ENCODE peak calls at places on chromosome 1, in eight cellular contexts. E is iris pigment epithelial cell; P is stimulated activated CD8-positive, alpha-beta memory T cell treated with anti-CD3 and anti-CD28 coated beads, Interleukin-7, amount 100 ng/mL, for 1 hour; C is fibroblast of villous mesenchyme; N is activated CD8-positive, alpha-beta T cell treated with anti-CD3 and anti-CD28 coated beads for 36 hours; U is neural crest cell; Y is HFF-Myc; L is nucleus accumbens. M is an unnamed sample.

GRCh38 chr1:244329591-244330317 is 122.0 kb downstream of the ADSS2 start:
- DNase-seq in Y (no peak), P (no peak), U (no peak), N (no peak), E (no peak), C (peak; percentile 76), L (no peak), M (no peak)

GRCh38 chr1:87867631-87868030 is 539.0 kb downstream of the LMO4 start:
- DNase-seq in C (peak; percentile 55), N (no peak), Y (peak; percentile 29), E (peak; percentile 6), U (no peak), L (no peak), P (no peak), M (no peak)

GRCh38 chr1:22607154-22607553 is 29.3 kb upstream of the C1QA start:
- DNase-seq in P (no peak), U (no peak), E (no peak), Y (no peak), N (no peak), L (no peak), C (no peak), M (peak; percentile 2)

GRCh38 chr1:241828576-241828975 is 19.4 kb upstream of the EXO1 start:
- DNase-seq in N (peak; percentile 4), L (no peak), U (no peak), Y (no peak), E (peak; percentile 43), C (no peak), P (no peak), M (peak; percentile 58)

GRCh38 chr1:1614204-1614953 is 921 bp upstream of the MIB2 start:
- DNase-seq in E (peak; percentile 95), L (peak; percentile 19), U (no peak), P (no peak), Y (no peak), C (peak; percentile 91), N (peak; percentile 86), M (peak; percentile 95)

GRCh38 chr1:91160363-91161075 is 138.7 kb upstream of the ZNF644 start:
- DNase-seq in E (no peak), L (no peak), U (no peak), P (no peak), N (no peak), C (no peak), Y (no peak), M (no peak)

GRCh38 chr1:43449708-43450069 is 4.0 kb downstream of the HYI start:
- DNase-seq in Y (no peak), L (no peak), C (no peak), U (no peak), N (no peak), P (no peak), E (no peak), M (no peak)

GRCh38 chr1:244964112-244964971 is 100.0 kb upstream of the HNRNPU start:
- DNase-seq in E (peak; percentile 83), N (peak; percentile 43), U (no peak), C (peak; percentile 85), Y (peak; percentile 59), P (no peak), L (no peak), M (peak; percentile 85)

GRCh38 chr1:183870351-183871077 is 65.6 kb downstream of the RGL1 start:
- DNase-seq in L (no peak), U (no peak), Y (no peak), N (no peak), E (peak; percentile 42), C (peak; percentile 39), P (no peak), M (peak; percentile 18)

M was measured in choroid plexus epithelial cell.